ENCODE peak calls at places on chromosome 17, in six cellular contexts. D is stimulated activated CD4-positive, alpha-beta T cell treated with anti-CD3 and anti-CD28 coated beads, Interleukin-4, amount 100 ng/mL, for 24 hours; X is activated naive CD4-positive, alpha-beta T cell; O is ELR; P is hepatocyte; Y is lung microvascular endothelial cell. I is an unnamed sample.

GRCh38 chr17:73286863-73287296 is 24.9 kb downstream of the CDC42EP4 start:
- DNase-seq in D (no peak), X (no peak), O (no peak), P (no peak), Y (no peak), I (no peak)

GRCh38 chr17:6104956-6105355 is 34.8 kb downstream of the WSCD1 start:
- DNase-seq in D (no peak), X (no peak), O (no peak), P (no peak), Y (no peak), I (no peak)

GRCh38 chr17:56499799-56500388 is 93.6 kb upstream of the NOG start:
- DNase-seq in D (peak), X (no peak), O (peak), P (peak), Y (peak), I (no peak)

GRCh38 chr17:64599187-64599676 is 62.9 kb downstream of the SMURF2 start:
- DNase-seq in D (peak), X (peak), O (peak), P (no peak), Y (peak), I (no peak)

GRCh38 chr17:17570207-17570797 is 21.2 kb downstream of the PEMT start:
- DNase-seq in D (no peak), X (no peak), O (peak), P (peak), Y (peak), I (no peak)

GRCh38 chr17:39173539-39174274 is 7.7 kb upstream of the ARL5C start:
- DNase-seq in D (no peak), X (no peak), O (no peak), P (no peak), Y (no peak), I (no peak)

GRCh38 chr17:1446201-1446600 is 9.8 kb downstream of the CRK start:
- DNase-seq in D (no peak), X (no peak), O (no peak), P (no peak), Y (no peak), I (no peak)

GRCh38 chr17:47738178-47738577 is 5.1 kb downstream of the TBX21 start:
- DNase-seq in D (no peak), X (no peak), O (no peak), P (no peak), Y (no peak), I (no peak)

GRCh38 chr17:43665038-43665386 is 3.3 kb upstream of the MEOX1 start:
- DNase-seq in D (no peak), X (no peak), O (no peak), P (peak), Y (no peak), I (no peak)

GRCh38 chr17:83175551-83176271 is 96.3 kb downstream of the METRNL start:
- DNase-seq in D (peak), X (no peak), O (no peak), P (no peak), Y (no peak), I (no peak)

GRCh38 chr17:74272731-74273201 is 1.3 kb upstream of the DNAI2 start:
- DNase-seq in D (no peak), X (no peak), O (no peak), P (no peak), Y (no peak), I (no peak)

GRCh38 chr17:21124096-21124495 is 2.7 kb upstream of the DHRS7B start:
- DNase-seq in D (no peak), X (no peak), O (no peak), P (no peak), Y (peak), I (no peak)

I was measured in AG09319.